ENCODE peak calls at places on chromosomes 4 and X, in seven cellular contexts. O is GM04504; E is germinal center; Q is GM12865; G is substantia nigra; X is CD4-positive, CD25-positive, alpha-beta regulatory T cell; W is NCI-H187. C is an unnamed sample.

GRCh38 chr4:160375746-160376452 is 1273.0 kb downstream of the RAPGEF2 start:
- DNase-seq in O (no peak), E (no peak), Q (no peak), G (no peak), X (no peak), W (no peak), C (no peak)

GRCh38 chrX:133676344-133677122 is 261.2 kb upstream of the GPC4 start:
- DNase-seq in O (no peak), E (no peak), Q (no peak), G (no peak), X (no peak), W (peak; percentile 28), C (no peak)

GRCh38 chrX:105758784-105759183 is 63.6 kb upstream of the NRK start:
- DNase-seq in O (no peak), E (no peak), Q (no peak), G (no peak), X (no peak), W (no peak), C (no peak)

GRCh38 chr4:79178770-79179169 is 147.1 kb downstream of the NAA11 start:
- DNase-seq in O (no peak), E (no peak), Q (peak; percentile 25), G (no peak), X (no peak), W (no peak), C (no peak)

GRCh38 chr4:139768913-139769312 is 103.3 kb downstream of the MGST2 start:
- DNase-seq in O (no peak), E (no peak), Q (peak; percentile 9), G (no peak), X (no peak), W (no peak), C (no peak)

GRCh38 chrX:153517941-153518834 is 746 bp downstream of the ATP2B3 start:
- DNase-seq in O (no peak), E (no peak), Q (no peak), G (no peak), X (no peak), W (no peak), C (no peak)

GRCh38 chr4:163448541-163449203 is 24.9 kb downstream of the TKTL2 start:
- DNase-seq in O (no peak), E (no peak), Q (no peak), G (no peak), X (no peak), W (no peak), C (no peak)

GRCh38 chr4:1991087-1991486 is 17.7 kb downstream of the NELFA start:
- DNase-seq in O (no peak), E (no peak), Q (no peak), G (no peak), X (no peak), W (no peak), C (no peak)

GRCh38 chrX:74535211-74535621 is 79.2 kb downstream of the RLIM start:
- DNase-seq in O (peak; percentile 23), E (peak; percentile 22), Q (peak; percentile 35), G (peak; percentile 23), X (no peak), W (no peak), C (peak; percentile 10)

GRCh38 chr4:74109116-74109791 is 10.3 kb upstream of the CXCL2 start:
- DNase-seq in O (peak; percentile 89), E (no peak), Q (no peak), G (no peak), X (no peak), W (no peak), C (no peak)

C was measured in B cell.